ENCODE peak calls at places on chromosomes 7 and 10, in nine cellular contexts. C is mesenchymal stem cell; K is WTC11; A is stimulated activated CD8-positive, alpha-beta memory T cell treated with anti-CD3 and anti-CD28 coated beads, Interleukin-15, amount 100 ng/mL, for 24 hours; J is NCI-H345; L is foreskin fibroblast; X is ELR; E is psoas muscle; I is AG04450. B is an unnamed sample.

GRCh38 chr7:95730493-95731280 is 41.7 kb upstream of the DYNC1I1 start:
- DNase-seq in C (no peak), K (no peak), A (no peak), J (no peak), L (no peak), X (no peak), E (no peak), I (no peak), B (no peak)

GRCh38 chr10:84632866-84633265 is 304.5 kb downstream of the CCSER2 start:
- DNase-seq in C (no peak), K (no peak), A (no peak), J (no peak), L (no peak), X (no peak), E (no peak), I (no peak), B (no peak)

GRCh38 chr7:21948887-21949469 is 3.3 kb upstream of the CDCA7L start:
- DNase-seq in C (peak; percentile 26), K (no peak), A (no peak), J (no peak), L (no peak), X (no peak), E (no peak), I (no peak), B (no peak)

GRCh38 chr10:110407301-110408170 is 90.2 kb upstream of the DUSP5 start:
- DNase-seq in C (no peak), K (no peak), A (no peak), J (peak; percentile 53), L (peak; percentile 60), X (peak; percentile 65), E (no peak), I (no peak), B (no peak)

GRCh38 chr7:150755473-150756099 is 18.4 kb downstream of the GIMAP5 start:
- DNase-seq in C (no peak), K (no peak), A (no peak), J (no peak), L (no peak), X (peak; percentile 3), E (no peak), I (no peak), B (no peak)

GRCh38 chr7:9645756-9646155 is 1212.3 kb downstream of the NXPH1 start:
- DNase-seq in C (peak; percentile 4), K (no peak), A (no peak), J (no peak), L (no peak), X (no peak), E (no peak), I (no peak), B (no peak)

GRCh38 chr10:17219024-17219423 is 9.0 kb upstream of the VIM start:
- DNase-seq in C (peak; percentile 21), K (no peak), A (no peak), J (no peak), L (peak; percentile 73), X (peak; percentile 78), E (no peak), I (no peak), B (no peak)

GRCh38 chr10:17805921-17806577 is 3.1 kb upstream of the MRC1 start:
- DNase-seq in C (no peak), K (no peak), A (no peak), J (no peak), L (no peak), X (no peak), E (no peak), I (no peak), B (no peak)

GRCh38 chr7:131829911-131830310 is 273.5 kb upstream of the PODXL start:
- DNase-seq in C (no peak), K (peak; percentile 76), A (no peak), J (no peak), L (no peak), X (no peak), E (no peak), I (no peak), B (no peak)

GRCh38 chr10:17058093-17058492 is 71.5 kb downstream of the CUBN start:
- DNase-seq in C (no peak), K (no peak), A (no peak), J (no peak), L (no peak), X (no peak), E (no peak), I (no peak), B (no peak)

GRCh38 chr10:86362566-86363183 is 3.9 kb downstream of the GRID1 start:
- DNase-seq in C (no peak), K (no peak), A (no peak), J (no peak), L (no peak), X (no peak), E (no peak), I (no peak), B (no peak)

GRCh38 chr10:126846469-126846868 is 58.8 kb upstream of the DOCK1 start:
- DNase-seq in C (no peak), K (no peak), A (no peak), J (no peak), L (no peak), X (no peak), E (no peak), I (no peak), B (no peak)

GRCh38 chr7:155450828-155451521 is 7.0 kb upstream of the EN2 start:
- DNase-seq in C (no peak), K (no peak), A (no peak), J (no peak), L (no peak), X (no peak), E (no peak), I (no peak), B (no peak)

GRCh38 chr7:74355091-74355490 is 65.9 kb downstream of the CLIP2 start:
- DNase-seq in C (peak; percentile 90), K (no peak), A (no peak), J (peak; percentile 29), L (peak; percentile 88), X (peak; percentile 92), E (peak; percentile 48), I (peak; percentile 49), B (peak; percentile 54)

GRCh38 chr7:34750636-34751035 is 92.6 kb downstream of the NPSR1 start:
- DNase-seq in C (no peak), K (no peak), A (no peak), J (no peak), L (no peak), X (no peak), E (no peak), I (no peak), B (no peak)

GRCh38 chr10:124033887-124034218 is 59.5 kb downstream of the CHST15 start:
- DNase-seq in C (no peak), K (no peak), A (no peak), J (no peak), L (peak; percentile 56), X (no peak), E (no peak), I (no peak), B (no peak)

GRCh38 chr10:88042162-88043100 is 179.0 kb downstream of the PTEN start:
- DNase-seq in C (peak; percentile 70), K (peak; percentile 16), A (no peak), J (no peak), L (peak; percentile 88), X (no peak), E (no peak), I (peak; percentile 56), B (no peak)

GRCh38 chr7:67854784-67855183 is 858.2 kb downstream of the TYW1 start:
- DNase-seq in C (no peak), K (no peak), A (no peak), J (no peak), L (peak; percentile 1), X (no peak), E (no peak), I (no peak), B (no peak)

GRCh38 chr10:459743-460142 is 229.7 kb downstream of the DIP2C start:
- DNase-seq in C (no peak), K (no peak), A (no peak), J (no peak), L (no peak), X (no peak), E (no peak), I (no peak), B (no peak)

GRCh38 chr7:148211641-148212040 is 378.9 kb upstream of the C7orf33 start:
- DNase-seq in C (no peak), K (no peak), A (no peak), J (no peak), L (no peak), X (no peak), E (no peak), I (no peak), B (no peak)

GRCh38 chr7:27640914-27641570 is 21.6 kb downstream of the HIBADH start:
- DNase-seq in C (no peak), K (no peak), A (no peak), J (no peak), L (peak; percentile 67), X (peak; percentile 79), E (no peak), I (no peak), B (peak; percentile 93)

GRCh38 chr7:43753401-43753800 is 5.1 kb upstream of the BLVRA start:
- DNase-seq in C (no peak), K (no peak), A (no peak), J (no peak), L (peak; percentile 43), X (no peak), E (no peak), I (no peak), B (no peak)

GRCh38 chr10:50420166-50420565 is 168.8 kb upstream of the ASAH2 start:
- DNase-seq in C (no peak), K (no peak), A (no peak), J (no peak), L (no peak), X (peak; percentile 11), E (no peak), I (no peak), B (no peak)